ENCODE peak calls at places on chromosomes 6 and 20, in four cellular contexts. W, F, K and I are unnamed samples.

GRCh38 chr6:147135211-147135672 is 69.0 kb upstream of the STXBP5 start:
- DNase-seq in W (no peak), F (no peak), K (no peak), I (no peak)

GRCh38 chr20:24583169-24583792 is 113.9 kb downstream of the SYNDIG1 start:
- DNase-seq in W (no peak), F (no peak), K (no peak), I (no peak)

GRCh38 chr6:112831022-112831421 is 483.9 kb downstream of the RFPL4B start:
- DNase-seq in W (no peak), F (no peak), K (no peak), I (no peak)

GRCh38 chr6:111628117-111628866 is 22.6 kb upstream of the TRAF3IP2 start:
- DNase-seq in W (no peak), F (no peak), K (no peak), I (no peak)

GRCh38 chr6:157228421-157229218 is 94.7 kb downstream of the TMEM242 start:
- DNase-seq in W (no peak), F (no peak), K (no peak), I (no peak)

GRCh38 chr20:44089987-44090674 is 96.9 kb downstream of the JPH2 start:
- DNase-seq in W (peak; percentile 37), F (no peak), K (peak; percentile 34), I (no peak)

GRCh38 chr20:47396762-47397476 is 40.4 kb upstream of the ZMYND8 start:
- DNase-seq in W (no peak), F (no peak), K (no peak), I (no peak)

GRCh38 chr6:14060971-14061370 is 56.6 kb upstream of the CD83 start:
- DNase-seq in W (no peak), F (no peak), K (no peak), I (no peak)

GRCh38 chr20:60148885-60149284 is 190.7 kb downstream of the CDH26 start:
- DNase-seq in W (no peak), F (no peak), K (no peak), I (no peak)

GRCh38 chr6:138654715-138655634 is 118.6 kb upstream of the CCDC28A start:
- DNase-seq in W (no peak), F (no peak), K (peak; percentile 65), I (no peak)

GRCh38 chr20:52864895-52865590 is 107.1 kb upstream of the TSHZ2 start:
- DNase-seq in W (no peak), F (no peak), K (no peak), I (no peak)

GRCh38 chr20:4329232-4329631 is 313.9 kb upstream of the RNF24 start:
- DNase-seq in W (no peak), F (no peak), K (no peak), I (no peak)

GRCh38 chr6:41786451-41787218 is 859 bp upstream of the TOMM6 start:
- DNase-seq in W (peak; percentile 88), F (peak; percentile 94), K (peak; percentile 82), I (peak; percentile 46)

GRCh38 chr20:25296094-25297093 is 48.5 kb downstream of the PYGB start:
- DNase-seq in W (peak; percentile 34), F (peak; percentile 53), K (no peak), I (no peak)

GRCh38 chr6:107538856-107539387 is 49.0 kb downstream of the SOBP start:
- DNase-seq in W (no peak), F (no peak), K (no peak), I (no peak)
- H3K4me1 ChIP-seq in W (no peaks in the 10 kb centered on the region), F (peaks cover 6% of the 10 kb centered on the region), K (peaks cover 6% of the 10 kb centered on the region), I (no peaks in the 10 kb centered on the region)

GRCh38 chr6:44001318-44001868 is 125.9 kb downstream of the MRPL14 start:
- DNase-seq in W (peak; percentile 44), F (peak; percentile 32), K (no peak), I (no peak)
- H3K4me3 ChIP-seq in W (no peak overlapping the region), F (no peak overlapping the region), K (no peak overlapping the region), I (peak overlapping the region; percentile 68)

GRCh38 chr6:136657629-136658028 is 107.4 kb upstream of the MAP7 start:
- DNase-seq in W (peak; percentile 29), F (no peak), K (no peak), I (no peak)

GRCh38 chr6:136656121-136656520 is 105.9 kb upstream of the MAP7 start:
- DNase-seq in W (no peak), F (no peak), K (no peak), I (no peak)

GRCh38 chr6:136652656-136653055 is 102.4 kb upstream of the MAP7 start:
- DNase-seq in W (no peak), F (no peak), K (no peak), I (no peak)

GRCh38 chr6:136654086-136654485 is 103.9 kb upstream of the MAP7 start:
- DNase-seq in W (no peak), F (no peak), K (no peak), I (no peak)

DNA sequence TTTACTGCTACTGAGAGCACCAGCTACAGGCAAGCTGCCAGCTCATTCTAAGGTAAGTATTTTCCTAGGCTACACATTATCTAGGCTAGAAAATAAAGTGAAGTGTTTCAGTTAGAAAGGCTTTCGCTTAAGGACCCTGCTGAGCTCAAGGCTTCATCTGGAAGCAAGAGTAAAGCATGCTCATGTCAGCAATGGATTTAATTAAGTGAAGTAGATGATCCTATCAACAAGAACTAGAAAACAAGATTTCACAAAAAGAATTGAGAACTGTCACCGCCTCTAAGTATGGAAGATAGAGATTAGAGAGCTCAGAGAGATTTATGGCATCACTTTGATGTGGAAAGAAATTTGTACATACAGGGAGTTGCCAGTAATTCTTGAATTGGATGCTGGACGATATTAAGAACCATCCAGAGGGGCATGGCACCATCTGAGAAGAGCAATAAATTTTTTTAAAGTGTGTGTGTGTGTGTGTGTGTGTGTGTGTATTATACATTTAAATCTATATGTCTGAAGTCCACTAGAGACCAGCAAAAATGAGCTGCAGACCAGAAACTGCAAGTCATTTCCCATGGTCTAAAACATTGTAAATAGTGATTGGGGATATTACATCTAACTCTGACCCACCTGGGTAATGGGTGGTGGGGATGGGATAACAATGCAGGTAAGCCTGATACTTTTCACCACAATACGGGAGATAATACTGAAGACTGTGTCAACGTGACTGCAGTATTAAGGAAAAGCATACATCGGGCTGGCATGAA is 105.2 kb upstream of the MAP7 start:
- DNase-seq in W (no peak), F (no peak), K (no peak), I (no peak)
- H3K4me1 ChIP-seq in W (no peaks in the 10 kb centered on the region), F (peaks cover 2% of the 10 kb centered on the region), K (no peaks in the 10 kb centered on the region), I (no peaks in the 10 kb centered on the region)

DNA sequence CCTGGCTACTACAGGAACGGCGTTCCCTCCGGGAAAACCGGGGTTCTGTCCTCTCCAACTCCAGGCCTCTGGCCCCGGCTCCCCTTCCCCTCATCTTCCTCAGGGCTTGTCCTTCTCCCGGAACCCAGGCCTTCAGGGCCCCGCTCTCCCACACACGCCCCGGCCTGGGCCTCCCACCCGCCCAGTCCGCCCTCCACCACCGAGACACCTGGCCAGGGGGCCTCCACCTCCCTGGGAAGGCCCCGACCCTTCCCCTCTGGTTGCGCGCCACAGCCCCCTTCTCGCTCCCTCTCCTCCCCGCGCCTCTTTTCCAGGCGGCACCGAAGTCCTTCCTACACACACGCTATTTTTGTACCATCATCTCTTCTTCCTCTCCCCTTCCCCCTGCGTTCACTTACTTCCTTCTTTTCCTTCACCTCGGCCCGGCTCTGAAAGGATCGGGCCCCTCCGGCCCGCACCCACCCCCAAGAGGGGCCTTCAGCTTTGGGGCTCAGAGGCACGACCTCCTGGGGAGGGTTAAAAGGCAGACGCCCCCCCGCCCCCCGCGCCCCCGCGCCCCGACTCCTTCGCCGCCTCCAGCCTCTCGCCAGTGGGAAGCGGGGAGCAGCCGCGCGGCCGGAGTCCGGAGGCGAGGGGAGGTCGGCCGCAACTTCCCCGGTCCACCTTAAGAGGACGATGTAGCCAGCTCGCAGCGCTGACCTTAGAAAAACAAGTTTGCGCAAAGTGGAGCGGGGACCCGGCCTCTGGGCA is 1.3 kb upstream of the SIRPA start:
- DNase-seq in W (no peak), F (no peak), K (peak; percentile 49), I (no peak)
- H3K4me3 ChIP-seq in W (peak overlapping the region; percentile 49), F (peak overlapping the region; percentile 61), K (peak overlapping the region; percentile 58), I (peak overlapping the region; percentile 94)

DNA sequence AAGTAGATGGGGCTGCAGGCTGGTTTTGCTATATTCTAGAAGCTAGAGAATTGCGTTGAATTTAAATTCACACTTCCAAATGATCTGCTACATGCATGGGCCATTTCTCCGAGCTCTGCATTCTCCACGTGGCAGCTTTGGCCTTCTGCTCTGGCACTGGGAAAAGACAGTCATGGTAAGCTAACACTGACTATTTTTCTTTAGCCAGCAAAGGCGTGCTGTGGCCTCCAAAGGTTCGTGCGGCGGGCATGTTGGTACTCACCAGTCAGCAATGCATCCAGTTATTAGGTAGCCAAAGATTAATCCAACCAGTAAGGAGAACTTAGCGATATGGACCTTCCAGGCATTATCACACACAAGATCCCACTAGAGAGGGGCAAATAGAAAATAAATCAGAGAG is 41.4 kb downstream of the SLC22A23 start:
- DNase-seq in W (no peak), F (no peak), K (no peak), I (no peak)
- H3K4me1 ChIP-seq in W (peaks cover 9% of the 10 kb centered on the region), F (no peaks in the 10 kb centered on the region), K (peaks cover 16% of the 10 kb centered on the region), I (peaks cover 64% of the 10 kb centered on the region)

GRCh38 chr6:167125950-167126349 is 3.1 kb downstream of the CCR6 start:
- DNase-seq in W (no peak), F (no peak), K (no peak), I (no peak)

GRCh38 chr6:167129159-167129558 is 6.3 kb downstream of the CCR6 start:
- DNase-seq in W (no peak), F (no peak), K (no peak), I (no peak)

GRCh38 chr6:167129588-167129987 is 6.7 kb downstream of the CCR6 start:
- DNase-seq in W (no peak), F (no peak), K (no peak), I (no peak)

GRCh38 chr6:167130008-167130677 is 7.2 kb downstream of the CCR6 start:
- DNase-seq in W (no peak), F (no peak), K (no peak), I (no peak)

GRCh38 chr6:167127785-167128531 is 5.1 kb downstream of the CCR6 start:
- DNase-seq in W (no peak), F (no peak), K (no peak), I (no peak)
- H3K4me3 ChIP-seq in W (no peak overlapping the region), F (no peak overlapping the region), K (no peak overlapping the region), I (no peak overlapping the region)

GRCh38 chr20:34622821-34623451 is 54.0 kb downstream of the PIGU start:
- DNase-seq in W (peak; percentile 36), F (no peak), K (no peak), I (no peak)
- H3K4me1 ChIP-seq in W (no peaks in the 10 kb centered on the region), F (no peaks in the 10 kb centered on the region), K (peaks cover 7% of the 10 kb centered on the region), I (peaks cover 25% of the 10 kb centered on the region)

GRCh38 chr6:11763460-11764249 is 14.9 kb downstream of the ADTRP start:
- DNase-seq in W (peak; percentile 82), F (no peak), K (no peak), I (no peak)
- H3K4me3 ChIP-seq in W (no peak overlapping the region), F (no peak overlapping the region), K (no peak overlapping the region), I (no peak overlapping the region)

DNA sequence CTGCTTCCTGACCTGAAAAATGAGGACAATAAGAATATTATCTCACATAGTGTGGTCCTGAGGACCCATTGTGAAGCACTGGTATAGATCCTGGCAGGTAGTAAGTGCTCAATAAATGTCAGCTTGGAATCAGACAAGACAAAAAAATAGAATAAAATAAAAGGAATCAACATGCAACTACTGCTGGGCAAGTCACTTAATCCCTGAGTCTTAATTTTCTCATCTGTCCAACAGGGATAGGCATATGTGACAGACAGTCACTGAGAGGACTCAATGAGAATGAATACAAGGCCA is 38.0 kb upstream of the PIM1 start:
- DNase-seq in W (no peak), F (no peak), K (no peak), I (no peak)
- H3K4me1 ChIP-seq in W (peaks cover 17% of the 10 kb centered on the region), F (peaks cover 4% of the 10 kb centered on the region), K (peaks cover 72% of the 10 kb centered on the region), I (peaks cover 93% of the 10 kb centered on the region)

GRCh38 chr20:62368629-62369507 is 1.8 kb upstream of the LAMA5 start:
- DNase-seq in W (no peak), F (no peak), K (peak; percentile 39), I (peak; percentile 80)
- H3K4me3 ChIP-seq in W (no peak overlapping the region), F (peak overlapping the region; percentile 10), K (no peak overlapping the region), I (peak overlapping the region; percentile 58)